ENCODE peak calls at places on chromosome 5, in ten cellular contexts. F, W, G, Q, D, B, N, L, T and E are unnamed samples.

GRCh38 chr5:43602818-43603534 is at the start of gene NNT:
- DNase-seq in F (peak; percentile 84), W (peak; percentile 71), G (peak; percentile 93), Q (peak; percentile 91), D (peak; percentile 61), B (no peak), N (peak; percentile 90), L (peak; percentile 96), T (peak; percentile 85), E (peak; percentile 87)

GRCh38 chr5:169753795-169754194 is 116.7 kb downstream of the DOCK2 start:
- DNase-seq in F (no peak), W (no peak), G (no peak), Q (no peak), D (no peak), B (no peak), N (no peak), L (no peak), T (no peak), E (no peak)

GRCh38 chr5:73233053-73233460 is 60.1 kb downstream of the TMEM174 start:
- DNase-seq in F (peak; percentile 58), W (no peak), G (no peak), Q (no peak), D (no peak), B (no peak), N (no peak), L (no peak), T (no peak), E (no peak)

GRCh38 chr5:169762338-169763095 is 125.4 kb downstream of the DOCK2 start:
- DNase-seq in F (no peak), W (no peak), G (no peak), Q (no peak), D (no peak), B (no peak), N (no peak), L (no peak), T (no peak), E (no peak)

GRCh38 chr5:56050566-56051292 is 56.0 kb upstream of the IL6ST start:
- DNase-seq in F (no peak), W (no peak), G (no peak), Q (no peak), D (no peak), B (no peak), N (no peak), L (no peak), T (no peak), E (no peak)

GRCh38 chr5:128062172-128062746 is 21.3 kb upstream of the SLC12A2 start:
- DNase-seq in F (peak; percentile 25), W (no peak), G (no peak), Q (no peak), D (no peak), B (no peak), N (no peak), L (no peak), T (no peak), E (no peak)

GRCh38 chr5:1116109-1116735 is 4.4 kb upstream of the SLC12A7 start:
- DNase-seq in F (no peak), W (no peak), G (no peak), Q (no peak), D (no peak), B (no peak), N (no peak), L (no peak), T (no peak), E (no peak)

GRCh38 chr5:14016549-14016948 is 72.1 kb upstream of the DNAH5 start:
- DNase-seq in F (no peak), W (no peak), G (no peak), Q (no peak), D (no peak), B (no peak), N (no peak), L (no peak), T (no peak), E (no peak)

GRCh38 chr5:31270396-31270795 is 76.9 kb downstream of the CDH6 start:
- DNase-seq in F (no peak), W (no peak), G (no peak), Q (no peak), D (peak; percentile 3), B (no peak), N (no peak), L (no peak), T (no peak), E (no peak)

GRCh38 chr5:78509884-78510769 is 138.4 kb downstream of the LHFPL2 start:
- DNase-seq in F (no peak), W (peak; percentile 54), G (peak; percentile 89), Q (peak; percentile 90), D (no peak), B (no peak), N (peak; percentile 83), L (peak; percentile 94), T (peak; percentile 62), E (peak; percentile 81)

GRCh38 chr5:146401021-146401420 is 46.1 kb upstream of the TCERG1 start:
- DNase-seq in F (no peak), W (no peak), G (no peak), Q (no peak), D (no peak), B (no peak), N (no peak), L (no peak), T (no peak), E (no peak)

GRCh38 chr5:133668458-133668857 is 56.1 kb upstream of the FSTL4 start:
- DNase-seq in F (no peak), W (no peak), G (no peak), Q (no peak), D (no peak), B (no peak), N (no peak), L (no peak), T (no peak), E (no peak)
- H3K27me3 ChIP-seq in F (no peaks in the 10 kb centered on the region), W (no peaks in the 10 kb centered on the region), G (no peaks in the 10 kb centered on the region), Q (peaks cover 3% of the 10 kb centered on the region), D (peaks cover 15% of the 10 kb centered on the region), B (peaks cover 45% of the 10 kb centered on the region), N (no peaks in the 10 kb centered on the region), L (no peaks in the 10 kb centered on the region), T (no peaks in the 10 kb centered on the region), E (peaks cover 61% of the 10 kb centered on the region)

DNA sequence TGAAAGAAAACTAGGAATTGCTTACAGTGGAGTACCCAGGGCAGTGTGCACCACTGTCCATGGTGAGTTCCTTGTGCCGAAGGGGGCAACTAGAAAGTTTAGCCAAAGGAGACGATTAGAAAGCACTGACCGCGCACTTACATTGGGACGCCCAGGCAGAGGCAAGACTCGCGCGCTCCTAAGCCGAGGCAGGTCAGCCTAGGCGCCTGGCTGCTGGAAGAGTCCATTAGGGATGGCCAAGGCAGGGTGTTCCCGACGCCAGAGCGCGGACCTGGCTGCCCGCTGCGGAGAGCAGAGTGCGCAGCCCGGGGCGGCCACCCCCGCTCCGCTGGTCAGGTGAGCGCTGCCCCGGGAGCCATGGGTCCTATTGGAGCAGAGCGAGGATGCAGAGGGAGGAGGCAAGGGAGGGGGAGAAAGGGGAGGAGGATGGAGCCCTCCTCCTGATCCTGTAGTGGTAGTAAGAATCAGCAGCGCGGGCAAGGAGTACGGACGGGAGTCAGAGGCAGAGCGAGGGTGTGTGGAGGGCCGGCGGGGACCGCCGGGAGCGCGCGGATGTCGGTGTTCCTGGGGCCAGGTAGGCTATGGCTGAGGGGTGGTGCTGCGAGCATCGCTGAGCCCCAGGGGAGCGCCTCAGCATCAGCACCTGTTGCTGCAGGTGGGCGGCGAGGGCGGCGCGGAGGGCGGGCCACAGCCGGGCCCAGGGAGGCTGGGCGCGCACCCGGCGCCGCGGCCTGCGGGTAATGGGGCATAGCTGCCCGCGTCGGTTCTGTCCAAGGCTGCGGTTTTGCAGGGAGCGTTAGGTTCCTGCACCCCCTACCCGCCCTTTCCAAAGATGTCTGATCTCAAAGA is at the start of gene ADGRV1:
- DNase-seq in F (no peak), W (peak; percentile 37), G (peak; percentile 55), Q (peak; percentile 59), D (peak; percentile 9), B (peak; percentile 86), N (no peak), L (peak; percentile 65), T (no peak), E (peak; percentile 16)
- H3K27me3 ChIP-seq in F (peaks cover 43% of the 10 kb centered on the region), W (no peaks in the 10 kb centered on the region), G (no peaks in the 10 kb centered on the region), Q (peaks cover 66% of the 10 kb centered on the region), D (peaks cover 28% of the 10 kb centered on the region), B (no peaks in the 10 kb centered on the region), N (peaks cover 58% of the 10 kb centered on the region), L (peaks cover 13% of the 10 kb centered on the region), T (peaks cover 10% of the 10 kb centered on the region), E (peaks cover 94% of the 10 kb centered on the region)

GRCh38 chr5:181092428-181092827 is 38.5 kb downstream of the OR2V1 start:
- DNase-seq in F (no peak), W (no peak), G (no peak), Q (no peak), D (no peak), B (no peak), N (no peak), L (no peak), T (no peak), E (no peak)

GRCh38 chr5:181084631-181085195 is 44.6 kb downstream of the BTNL9 start:
- DNase-seq in F (peak; percentile 80), W (no peak), G (no peak), Q (no peak), D (no peak), B (no peak), N (no peak), L (peak; percentile 68), T (no peak), E (no peak)

GRCh38 chr5:181086410-181087229 is 44.3 kb downstream of the OR2V1 start:
- DNase-seq in F (no peak), W (no peak), G (no peak), Q (no peak), D (peak; percentile 9), B (no peak), N (no peak), L (no peak), T (no peak), E (no peak)

GRCh38 chr5:181087309-181087708 is 43.7 kb downstream of the OR2V1 start:
- DNase-seq in F (no peak), W (no peak), G (no peak), Q (no peak), D (no peak), B (no peak), N (no peak), L (peak; percentile 47), T (no peak), E (no peak)

DNA sequence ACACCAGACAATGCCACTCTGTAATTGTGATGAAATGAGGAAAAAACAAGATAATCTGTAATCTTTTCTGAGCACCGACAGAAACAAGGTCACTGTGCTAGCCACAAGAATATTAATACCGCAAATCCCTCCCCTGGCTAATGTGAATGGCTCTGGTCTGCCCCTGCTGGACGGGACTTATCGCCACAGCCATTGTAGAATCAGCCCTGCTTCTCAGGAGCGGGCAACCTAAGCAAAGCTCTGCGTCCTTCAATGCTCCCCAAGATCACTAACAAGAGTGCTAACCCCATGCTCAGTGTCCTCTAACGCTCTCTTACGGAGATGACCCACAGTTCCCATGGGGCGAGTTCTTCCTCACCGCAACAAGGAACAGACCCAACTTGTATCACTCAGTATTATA is 42.7 kb downstream of the OR2V1 start:
- DNase-seq in F (no peak), W (no peak), G (no peak), Q (no peak), D (no peak), B (peak; percentile 42), N (no peak), L (no peak), T (no peak), E (no peak)
- H3K27me3 ChIP-seq in F (peaks cover 29% of the 10 kb centered on the region), W (no peaks in the 10 kb centered on the region), G (no peaks in the 10 kb centered on the region), Q (peaks cover 11% of the 10 kb centered on the region), D (peaks cover 23% of the 10 kb centered on the region), B (no peaks in the 10 kb centered on the region), N (peaks cover 20% of the 10 kb centered on the region), L (no peaks in the 10 kb centered on the region), T (no peaks in the 10 kb centered on the region), E (peaks cover 38% of the 10 kb centered on the region)

DNA sequence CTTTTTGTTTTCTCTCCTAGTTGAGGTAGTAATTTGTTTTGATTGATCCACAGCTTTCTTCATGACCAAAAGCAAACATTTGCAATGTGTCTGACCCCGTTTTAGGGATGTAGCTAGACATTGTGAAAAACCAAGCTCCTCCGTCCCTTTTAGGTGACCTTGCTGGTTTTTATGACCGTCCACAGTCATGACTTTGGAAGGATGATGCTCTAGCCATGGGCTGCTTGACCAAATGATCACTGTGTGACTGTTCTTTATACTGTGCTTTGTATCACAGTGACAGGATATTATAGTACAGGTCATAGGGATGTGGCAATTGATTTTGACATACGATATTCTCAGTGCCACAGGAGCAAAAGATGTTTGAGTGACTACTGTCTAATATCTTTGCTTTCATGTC is 54.4 kb downstream of the KCNN2 start:
- DNase-seq in F (no peak), W (no peak), G (no peak), Q (no peak), D (no peak), B (no peak), N (no peak), L (no peak), T (no peak), E (no peak)
- H3K27me3 ChIP-seq in F (no peaks in the 10 kb centered on the region), W (no peaks in the 10 kb centered on the region), G (no peaks in the 10 kb centered on the region), Q (no peaks in the 10 kb centered on the region), D (no peaks in the 10 kb centered on the region), B (peaks cover 16% of the 10 kb centered on the region), N (no peaks in the 10 kb centered on the region), L (no peaks in the 10 kb centered on the region), T (no peaks in the 10 kb centered on the region), E (no peaks in the 10 kb centered on the region)